ENCODE peak calls at places on chromosomes 4 and X, in five cellular contexts. G is adrenal gland, W is tibial artery, N is lower lobe of right lung, Q is IMR-90. R is an unnamed sample.

GRCh38 chr4:37827030-37827705 is 682 bp downstream of the PGM2 start:
- DNase-seq in Q (peak), W (no peak), N (no peak), G (peak), R (no peak)

GRCh38 chr4:165328101-165328425 is 594 bp downstream of the MSMO1 start:
- DNase-seq in N (no peak), Q (no peak), G (no peak), W (no peak), R (no peak)

GRCh38 chrX:48945517-48946348 is 11.7 kb downstream of the OTUD5 start:
- DNase-seq in W (no peak), Q (peak), N (peak), G (peak), R (no peak)

GRCh38 chr4:37648084-37648817 is 37.9 kb downstream of the RELL1 start:
- DNase-seq in Q (peak), N (peak), G (peak), W (peak), R (no peak)

GRCh38 chrX:41518127-41518840 is 71.1 kb downstream of the NYX start:
- DNase-seq in G (no peak), N (no peak), Q (no peak), W (no peak), R (no peak)

GRCh38 chr4:77220841-77221613 is 64.0 kb downstream of the CCNG2 start:
- DNase-seq in Q (peak), G (peak), W (peak), N (no peak), R (no peak)

GRCh38 chrX:10726647-10727046 is 106.3 kb upstream of the MID1 start:
- DNase-seq in N (no peak), W (no peak), Q (peak), G (no peak), R (no peak)

GRCh38 chrX:66676990-66677389 is 38.1 kb upstream of the EDA2R start:
- DNase-seq in G (no peak), Q (peak), W (no peak), N (no peak), R (peak)

GRCh38 chr4:23654791-23655190 is 235.1 kb downstream of the PPARGC1A start:
- DNase-seq in Q (no peak), G (no peak), N (no peak), W (no peak), R (no peak)

DNA sequence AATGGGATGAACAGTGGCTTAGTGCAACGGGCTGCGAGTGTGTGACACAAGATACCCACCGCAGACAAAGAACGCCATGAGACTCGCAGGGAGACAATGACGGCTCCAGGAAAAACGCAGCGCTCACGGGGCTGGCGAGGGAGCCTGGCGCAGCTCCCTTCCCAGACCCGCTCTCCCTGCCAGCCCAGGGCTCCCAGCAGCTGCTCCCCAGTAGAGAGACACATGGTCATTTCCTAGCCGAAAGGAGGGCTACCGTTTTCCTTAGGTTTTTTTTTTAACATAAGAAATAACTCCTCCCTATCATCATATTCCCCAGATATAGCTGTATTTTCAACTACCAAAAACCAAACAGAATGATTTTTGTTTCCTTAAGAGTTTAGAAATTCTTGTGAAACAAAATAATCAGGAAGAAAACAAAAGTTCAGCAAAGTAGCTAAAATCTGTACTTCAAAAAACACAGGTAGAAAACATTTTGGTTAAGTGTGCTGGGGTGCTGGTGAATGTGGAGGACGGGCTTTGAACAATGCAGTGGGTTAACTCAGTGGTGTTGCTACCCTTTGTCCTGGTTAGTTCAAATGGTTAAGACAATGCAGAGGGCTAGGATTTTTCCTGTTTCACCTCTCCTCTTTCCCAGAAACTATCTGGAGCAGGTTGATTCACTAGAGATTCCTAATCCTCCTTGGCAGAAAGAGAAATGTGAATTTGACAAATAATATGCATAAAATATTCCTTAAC is 149.2 kb downstream of the MAML3 start:
- DNase-seq in W (no peak), Q (peak), N (peak), G (peak), R (no peak)
- H3K27ac ChIP-seq in W (peak), Q (no peak), N (peak), G (no peak), R (no peak)

DNA sequence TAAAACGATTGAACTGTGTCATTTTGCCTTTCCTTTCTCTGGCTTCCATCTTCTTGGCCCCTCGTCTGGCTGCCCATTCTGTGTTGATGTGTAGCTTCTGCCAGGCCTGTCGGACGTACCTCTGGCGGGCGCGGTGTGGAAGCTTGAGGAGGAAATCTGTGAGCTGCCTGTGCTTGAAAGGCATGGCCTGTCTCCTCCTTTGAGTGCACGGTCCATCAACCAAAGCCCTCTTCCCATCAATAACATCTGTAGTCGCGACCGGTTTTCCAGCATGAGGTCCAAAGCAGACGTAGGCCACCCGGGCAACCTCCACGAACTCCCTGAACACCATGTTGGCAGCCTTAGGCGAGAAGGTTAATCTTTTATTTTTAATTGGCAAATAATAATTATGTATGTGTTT is 202.7 kb downstream of the CRLF2 start:
- DNase-seq in N (no peak), W (no peak), G (no peak), Q (no peak), R (no peak)
- H3K27ac ChIP-seq in N (no peak), W (no peak), G (no peak), Q (no peak), R (no peak)

GRCh38 chr4:107689912-107690587 is 30.0 kb downstream of the PAPSS1 start:
- DNase-seq in Q (peak), N (no peak), G (no peak), W (no peak), R (no peak)
- H3K27ac ChIP-seq in Q (no peak), N (no peak), G (no peak), W (no peak), R (no peak)

GRCh38 chr4:89704651-89705395 is 132.1 kb downstream of the SNCA start:
- DNase-seq in W (no peak), Q (no peak), G (no peak), N (no peak), R (no peak)

GRCh38 chr4:89707467-89707866 is 129.5 kb downstream of the SNCA start:
- DNase-seq in W (no peak), Q (no peak), G (no peak), N (no peak), R (no peak)

GRCh38 chr4:89712141-89712540 is 124.8 kb downstream of the SNCA start:
- DNase-seq in Q (peak), G (no peak), W (no peak), N (no peak), R (peak)

GRCh38 chr4:89703831-89704230 is 133.1 kb downstream of the SNCA start:
- DNase-seq in W (no peak), N (no peak), G (no peak), Q (no peak), R (no peak)

DNA sequence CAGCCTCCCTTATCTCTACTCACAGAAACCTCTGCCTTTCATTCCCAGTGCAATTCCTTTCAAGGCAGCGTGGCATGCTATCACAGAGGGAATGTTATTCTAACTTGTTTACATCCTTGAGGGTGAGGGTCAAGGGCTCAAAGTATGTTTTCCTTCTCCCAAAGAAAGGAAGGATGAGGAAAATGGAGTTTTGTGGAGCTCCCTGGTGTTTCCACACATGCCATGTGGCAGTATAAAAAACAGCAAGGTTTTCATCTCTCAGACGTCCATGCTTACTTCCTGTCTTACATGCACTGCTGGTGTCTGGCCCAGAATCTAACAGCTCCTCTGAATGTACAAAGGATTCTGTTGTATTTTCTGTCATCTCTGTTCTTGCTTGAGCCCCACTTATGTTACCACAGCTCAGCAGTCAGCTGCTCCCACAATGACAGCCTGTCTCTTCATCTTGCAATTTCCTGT is 128.0 kb downstream of the SNCA start:
- DNase-seq in N (no peak), Q (peak), G (no peak), W (no peak), R (no peak)
- H3K27ac ChIP-seq in N (no peak), Q (peak), G (no peak), W (no peak), R (peak)

DNA sequence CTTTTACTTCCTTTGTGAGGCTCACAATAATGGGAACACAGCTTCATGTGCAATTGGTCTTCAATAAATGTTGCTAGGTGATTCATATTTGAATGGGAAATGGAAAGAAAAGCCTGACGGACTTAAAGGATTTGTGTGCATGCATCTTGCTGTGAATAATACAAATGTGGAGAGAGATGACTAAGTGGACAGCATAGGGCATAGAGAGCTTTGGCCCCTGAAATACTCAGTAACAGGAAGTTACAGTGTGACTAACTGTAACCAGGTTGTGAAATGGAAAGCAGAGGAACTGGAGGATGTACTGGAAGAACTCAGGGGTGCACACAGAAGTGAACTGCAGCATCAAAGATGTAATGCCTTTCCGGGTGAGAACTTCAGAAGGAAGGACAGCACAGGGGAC is 206.7 kb downstream of the MGST2 start:
- DNase-seq in W (no peak), G (no peak), Q (peak), N (no peak), R (no peak)
- H3K27ac ChIP-seq in W (no peak), G (no peak), Q (no peak), N (no peak), R (no peak)